ENCODE peak calls at places on chromosomes 13 and 19, in four cellular contexts. U, C, H and G are unnamed samples.

GRCh38 chr19:28718909-28719308 is 494.0 kb downstream of the UQCRFS1 start:
- DNase-seq in H (no peak), C (no peak), U (no peak), G (no peak)

GRCh38 chr19:10449037-10449436 is 28.7 kb downstream of the PDE4A start:
- DNase-seq in H (no peak), U (no peak), C (no peak), G (no peak)

GRCh38 chr13:102452831-102453230 is 51.0 kb upstream of the FGF14 start:
- DNase-seq in C (no peak), U (no peak), H (no peak), G (no peak)

GRCh38 chr19:38168632-38169031 is 55.4 kb downstream of the DPF1 start:
- DNase-seq in C (no peak), H (no peak), U (no peak), G (no peak)

GRCh38 chr13:113880651-113881611 is 17.1 kb upstream of the GAS6 start:
- DNase-seq in U (no peak), C (no peak), H (no peak), G (no peak)

GRCh38 chr13:38620876-38621275 is 66.0 kb upstream of the FREM2 start:
- DNase-seq in C (no peak), H (no peak), U (no peak), G (no peak)

GRCh38 chr19:3605770-3606169 is 905 bp downstream of the TBXA2R start:
- DNase-seq in H (no peak), C (no peak), U (no peak), G (no peak)

GRCh38 chr13:74715718-74716117 is 581.5 kb upstream of the KLF12 start:
- DNase-seq in H (no peak), U (no peak), C (no peak), G (no peak)

GRCh38 chr19:30344446-30345425 is 27.4 kb upstream of the ZNF536 start:
- DNase-seq in H (no peak), U (no peak), C (no peak), G (no peak)

GRCh38 chr13:48749144-48749543 is 95.4 kb downstream of the CYSLTR2 start:
- DNase-seq in H (no peak), C (no peak), U (no peak), G (no peak)

GRCh38 chr19:48391100-48392005 is at the start of gene KDELR1:
- DNase-seq in U (peak; percentile 42), H (peak; percentile 92), C (no peak), G (peak; percentile 92)

GRCh38 chr13:32791545-32792172 is 205.4 kb downstream of the PDS5B start:
- DNase-seq in C (peak; percentile 62), U (peak; percentile 30), H (no peak), G (no peak)

GRCh38 chr19:17406887-17407196 is 1.4 kb upstream of the BST2 start:
- DNase-seq in U (no peak), C (no peak), H (no peak), G (no peak)

GRCh38 chr19:48495391-48495790 is 16.2 kb downstream of the LMTK3 start:
- DNase-seq in U (no peak), C (no peak), H (no peak), G (no peak)

GRCh38 chr19:38544569-38545315 is 73.0 kb downstream of the MAP4K1 start:
- DNase-seq in H (peak; percentile 66), U (no peak), C (no peak), G (no peak)

GRCh38 chr13:93476175-93476574 is 249.6 kb downstream of the GPC6 start:
- DNase-seq in U (peak; percentile 11), C (no peak), H (no peak), G (no peak)

GRCh38 chr13:27168086-27168485 is 3.5 kb downstream of the USP12 start:
- DNase-seq in C (no peak), U (no peak), H (no peak), G (no peak)

GRCh38 chr19:48565090-48565489 is 13.1 kb downstream of the SULT2B1 start:
- DNase-seq in C (no peak), U (peak; percentile 88), H (no peak), G (no peak)

GRCh38 chr19:6481541-6482342 is at the start of gene DENND1C:
- DNase-seq in C (peak; percentile 45), H (peak; percentile 75), U (peak; percentile 47), G (peak; percentile 60)

GRCh38 chr13:36531746-36532486 is 99.6 kb downstream of the CCNA1 start:
- DNase-seq in H (no peak), C (no peak), U (no peak), G (no peak)

GRCh38 chr19:46637224-46637623 is 1.2 kb upstream of the GNG8 start:
- DNase-seq in C (no peak), U (no peak), H (no peak), G (no peak)

GRCh38 chr19:46635920-46636761 is at the start of gene GNG8:
- DNase-seq in C (no peak), U (no peak), H (peak; percentile 78), G (no peak)

GRCh38 chr19:46634656-46635218 is 1.3 kb downstream of the GNG8 start:
- DNase-seq in C (no peak), U (no peak), H (no peak), G (no peak)

GRCh38 chr19:46644720-46645119 is 8.7 kb upstream of the GNG8 start:
- DNase-seq in C (no peak), U (no peak), H (no peak), G (no peak)

DNA sequence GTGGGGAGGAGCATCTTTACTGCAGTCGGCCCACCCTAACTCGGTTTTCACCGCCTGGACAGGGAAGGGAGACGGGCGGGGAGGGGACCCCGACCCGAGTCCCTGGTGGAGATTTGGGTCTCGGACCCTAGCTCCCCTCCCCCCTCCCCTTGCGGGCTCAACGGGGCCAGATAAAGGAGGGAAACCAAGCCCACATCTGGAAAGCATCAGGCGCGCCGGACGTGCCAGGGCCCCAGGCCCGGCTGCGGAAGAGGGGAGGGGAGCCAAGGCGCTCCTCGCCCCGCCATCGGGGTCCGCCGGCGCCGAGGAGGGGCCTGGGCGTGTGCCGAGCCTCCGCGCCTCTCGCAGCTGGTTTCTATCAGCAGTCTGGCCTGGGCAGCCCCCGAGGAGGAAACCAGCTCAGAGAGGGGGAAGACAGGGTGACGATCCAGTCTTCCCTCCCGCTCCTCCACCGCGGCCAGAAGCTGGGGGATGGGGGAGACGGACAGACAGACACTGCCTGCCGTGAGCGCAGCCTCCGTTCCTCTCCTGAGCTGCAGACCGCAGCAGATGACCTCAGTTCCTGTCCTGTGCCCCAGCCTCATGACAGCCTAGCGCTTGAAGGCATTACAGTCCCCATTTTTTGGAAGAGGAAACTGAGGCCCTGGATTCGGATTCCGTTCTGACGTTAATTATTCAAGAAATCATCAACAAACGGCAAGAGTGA is 3.5 kb upstream of the GNG8 start:
- DNase-seq in C (no peak), U (no peak), H (peak; percentile 61), G (no peak)
- TF ChIP-seq SP1 in C (no peak), U (no peak), H (peak; percentile 1), G (no peak)

GRCh38 chr19:33580645-33581037 is 41.1 kb upstream of the CHST8 start:
- DNase-seq in U (no peak), C (no peak), H (no peak), G (no peak)
- TF ChIP-seq BHLHE40 in U (no peak), C (no peak), H (no peak), G (no peak)

GRCh38 chr19:56333506-56333905 is 18.9 kb upstream of the ZSCAN5A start:
- DNase-seq in C (no peak), U (peak; percentile 67), H (peak; percentile 48), G (peak; percentile 32)
- TF ChIP-seq SP1 in C (no peak), U (no peak), H (no peak), G (no peak)

GRCh38 chr19:45070214-45070613 is 6.1 kb downstream of the ZNF296 start:
- DNase-seq in C (no peak), U (no peak), H (no peak), G (no peak)
- TF ChIP-seq BHLHE40 in C (no peak), U (no peak), H (no peak), G (no peak)

GRCh38 chr13:110726726-110727125 is 13.2 kb downstream of the ING1 start:
- DNase-seq in H (no peak), C (no peak), U (no peak), G (no peak)
- TF ChIP-seq SP1 in H (no peak), C (no peak), U (no peak), G (no peak)

DNA sequence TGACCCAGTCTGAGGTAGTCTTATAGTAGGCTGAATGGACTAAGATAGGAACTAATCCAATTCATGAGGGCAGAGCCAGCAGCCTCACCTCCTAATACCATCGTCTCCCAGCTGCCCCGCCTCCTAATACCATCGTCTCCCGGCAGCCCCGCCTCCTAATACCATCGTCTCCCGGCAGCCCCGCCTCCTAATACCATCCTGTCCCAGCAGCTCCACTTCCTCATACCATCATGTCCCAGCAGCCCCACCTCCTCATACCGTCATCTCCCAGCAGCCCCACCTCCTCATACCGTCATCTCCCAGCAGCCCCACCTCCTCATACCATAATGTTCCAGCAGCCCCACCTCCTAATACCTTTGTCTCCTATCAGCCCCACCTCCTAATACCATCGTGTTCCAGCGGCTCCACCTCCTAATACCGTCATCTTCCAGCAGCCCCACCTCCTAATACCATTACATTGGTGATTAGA is 2.5 kb upstream of the ARGLU1 start:
- DNase-seq in U (no peak), C (no peak), H (peak; percentile 59), G (peak; percentile 8)
- TF ChIP-seq BHLHE40 in U (no peak), C (no peak), H (no peak), G (no peak)